ENCODE peak calls at places on chromosomes 12 and 14, in seven cellular contexts. One of them, this sample, is unnamed.
A peak's percentile ranks its signal among the peaks of the same experiment; 100 is the strongest.

GRCh38 chr12:4034926-4035325 is 161.7 kb upstream of the PARP11 start:
- DNase-seq in psoas muscle: no peak
- DNase-seq in Karpas-422: no peak
- DNase-seq in SJSA1: no peak
- DNase-seq in mucosa of descending colon: no peak
- DNase-seq in pancreas: no peak
- DNase-seq in right atrium auricular region: no peak
- DNase-seq in this sample: no peak

GRCh38 chr14:102255401-102256190 is 49.4 kb downstream of the MOK start:
- DNase-seq in psoas muscle: no peak
- DNase-seq in Karpas-422: no peak
- DNase-seq in SJSA1: no peak
- DNase-seq in mucosa of descending colon: no peak
- DNase-seq in pancreas: no peak
- DNase-seq in right atrium auricular region: no peak
- DNase-seq in this sample: peak; percentile 46

GRCh38 chr12:22856120-22856699 is 231.2 kb downstream of the ETNK1 start:
- DNase-seq in psoas muscle: no peak
- DNase-seq in Karpas-422: peak; percentile 72
- DNase-seq in SJSA1: peak; percentile 11
- DNase-seq in mucosa of descending colon: no peak
- DNase-seq in pancreas: no peak
- DNase-seq in right atrium auricular region: no peak
- DNase-seq in this sample: no peak

GRCh38 chr12:15151141-15152091 is 69.8 kb downstream of the RERG start:
- DNase-seq in psoas muscle: no peak
- DNase-seq in Karpas-422: peak; percentile 42
- DNase-seq in SJSA1: no peak
- DNase-seq in mucosa of descending colon: no peak
- DNase-seq in pancreas: no peak
- DNase-seq in right atrium auricular region: no peak
- DNase-seq in this sample: no peak

GRCh38 chr14:95150910-95151309 is 6.4 kb downstream of the DICER1 start:
- DNase-seq in psoas muscle: no peak
- DNase-seq in Karpas-422: no peak
- DNase-seq in SJSA1: no peak
- DNase-seq in mucosa of descending colon: no peak
- DNase-seq in pancreas: no peak
- DNase-seq in right atrium auricular region: no peak
- DNase-seq in this sample: no peak

GRCh38 chr14:21486640-21487087 is 9.7 kb downstream of the TOX4 start:
- DNase-seq in psoas muscle: no peak
- DNase-seq in Karpas-422: no peak
- DNase-seq in SJSA1: peak; percentile 76
- DNase-seq in mucosa of descending colon: no peak
- DNase-seq in pancreas: no peak
- DNase-seq in right atrium auricular region: no peak
- DNase-seq in this sample: no peak

GRCh38 chr14:91801358-91801757 is 66.0 kb downstream of the TC2N start:
- DNase-seq in psoas muscle: no peak
- DNase-seq in Karpas-422: no peak
- DNase-seq in SJSA1: no peak
- DNase-seq in mucosa of descending colon: no peak
- DNase-seq in pancreas: no peak
- DNase-seq in right atrium auricular region: no peak
- DNase-seq in this sample: no peak

GRCh38 chr12:81128930-81129554 is 51.2 kb downstream of the ACSS3 start:
- DNase-seq in psoas muscle: no peak
- DNase-seq in Karpas-422: peak; percentile 78
- DNase-seq in SJSA1: no peak
- DNase-seq in mucosa of descending colon: no peak
- DNase-seq in pancreas: peak; percentile 44
- DNase-seq in right atrium auricular region: no peak
- DNase-seq in this sample: no peak

GRCh38 chr14:26528415-26529182 is 69.2 kb downstream of the NOVA1 start:
- DNase-seq in psoas muscle: peak; percentile 44
- DNase-seq in Karpas-422: no peak
- DNase-seq in SJSA1: no peak
- DNase-seq in mucosa of descending colon: no peak
- DNase-seq in pancreas: no peak
- DNase-seq in right atrium auricular region: peak; percentile 78
- DNase-seq in this sample: no peak

GRCh38 chr14:102813691-102814090 is 36.4 kb downstream of the TRAF3 start:
- DNase-seq in psoas muscle: no peak
- DNase-seq in Karpas-422: no peak
- DNase-seq in SJSA1: peak; percentile 25
- DNase-seq in mucosa of descending colon: no peak
- DNase-seq in pancreas: no peak
- DNase-seq in right atrium auricular region: no peak
- DNase-seq in this sample: no peak

GRCh38 chr12:29155079-29155478 is 6.0 kb downstream of the FAR2 start:
- DNase-seq in psoas muscle: no peak
- DNase-seq in Karpas-422: no peak
- DNase-seq in SJSA1: no peak
- DNase-seq in mucosa of descending colon: no peak
- DNase-seq in pancreas: no peak
- DNase-seq in right atrium auricular region: no peak
- DNase-seq in this sample: no peak

GRCh38 chr12:126480396-126480795 is 1415.2 kb downstream of the AACS start:
- DNase-seq in psoas muscle: no peak
- DNase-seq in Karpas-422: no peak
- DNase-seq in SJSA1: no peak
- DNase-seq in mucosa of descending colon: no peak
- DNase-seq in pancreas: no peak
- DNase-seq in right atrium auricular region: no peak
- DNase-seq in this sample: no peak

GRCh38 chr12:53575502-53576264 is 50.5 kb downstream of the ATF7 start:
- DNase-seq in psoas muscle: no peak
- DNase-seq in Karpas-422: peak; percentile 64
- DNase-seq in SJSA1: no peak
- DNase-seq in mucosa of descending colon: no peak
- DNase-seq in pancreas: no peak
- DNase-seq in right atrium auricular region: no peak
- DNase-seq in this sample: no peak

GRCh38 chr14:73714656-73715081 is 485 bp upstream of the PNMA1 start:
- DNase-seq in psoas muscle: no peak
- DNase-seq in Karpas-422: no peak
- DNase-seq in SJSA1: peak; percentile 72
- DNase-seq in mucosa of descending colon: no peak
- DNase-seq in pancreas: no peak
- DNase-seq in right atrium auricular region: no peak
- DNase-seq in this sample: no peak

GRCh38 chr14:51578853-51579252 is 72.9 kb upstream of the FRMD6 start:
- DNase-seq in psoas muscle: no peak
- DNase-seq in Karpas-422: no peak
- DNase-seq in SJSA1: no peak
- DNase-seq in mucosa of descending colon: no peak
- DNase-seq in pancreas: no peak
- DNase-seq in right atrium auricular region: no peak
- DNase-seq in this sample: no peak

GRCh38 chr12:45244561-45245348 is 28.9 kb downstream of the ANO6 start:
- DNase-seq in psoas muscle: no peak
- DNase-seq in Karpas-422: no peak
- DNase-seq in SJSA1: peak; percentile 61
- DNase-seq in mucosa of descending colon: no peak
- DNase-seq in pancreas: no peak
- DNase-seq in right atrium auricular region: no peak
- DNase-seq in this sample: no peak

GRCh38 chr14:91349481-91350074 is 68.0 kb downstream of the CCDC88C start:
- DNase-seq in psoas muscle: no peak
- DNase-seq in Karpas-422: peak; percentile 53
- DNase-seq in SJSA1: no peak
- DNase-seq in mucosa of descending colon: no peak
- DNase-seq in pancreas: no peak
- DNase-seq in right atrium auricular region: no peak
- DNase-seq in this sample: no peak

DNA sequence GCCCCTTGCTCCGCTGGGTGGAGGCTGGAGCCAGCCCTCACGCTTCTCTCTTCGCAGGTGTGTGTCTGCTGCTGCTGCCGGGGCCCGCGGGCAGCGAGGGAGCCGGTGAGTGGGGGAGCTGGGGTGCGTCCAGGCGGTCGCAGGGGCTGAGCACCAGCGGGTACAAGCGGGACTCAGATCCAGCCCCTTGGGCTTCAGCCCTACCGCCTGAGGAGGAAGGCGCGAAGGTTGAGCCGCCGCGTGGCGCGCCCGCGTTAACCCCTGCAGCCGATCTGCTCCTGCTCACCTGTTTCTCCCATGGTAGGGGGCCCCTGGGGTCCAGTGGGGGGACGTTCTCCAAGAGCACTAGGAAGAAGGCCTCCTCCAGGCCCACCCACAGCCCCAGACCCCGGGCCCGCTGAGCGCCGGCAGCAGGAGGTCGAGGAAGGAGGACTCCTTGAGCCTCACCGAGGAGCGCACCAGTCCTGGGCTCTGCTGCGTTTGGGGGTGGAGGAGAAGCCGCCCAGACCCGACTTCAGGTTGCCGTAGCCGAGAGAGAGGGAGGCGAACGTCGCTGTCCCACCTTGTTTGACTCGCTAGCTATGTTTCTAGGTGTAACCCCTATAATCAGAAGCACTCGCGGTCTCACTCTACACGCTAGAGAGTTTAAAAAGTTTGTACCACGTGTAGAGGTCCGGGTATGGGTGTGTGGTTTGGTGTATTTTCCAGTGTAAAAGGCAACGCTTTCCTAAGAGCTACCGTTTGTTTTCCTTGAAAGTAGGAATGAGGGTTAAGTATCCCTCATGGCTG is 834 bp downstream of the COCH start:
- DNase-seq in psoas muscle: no peak
- DNase-seq in Karpas-422: peak; percentile 52
- DNase-seq in SJSA1: no peak
- DNase-seq in mucosa of descending colon: peak; percentile 28
- DNase-seq in pancreas: peak; percentile 20
- DNase-seq in right atrium auricular region: no peak
- DNase-seq in this sample: no peak
- H3K4me1 ChIP-seq in psoas muscle: peaks cover 10% of the 10 kb centered on the region
- H3K4me1 ChIP-seq in Karpas-422: peaks cover 26% of the 10 kb centered on the region
- H3K4me1 ChIP-seq in SJSA1: peaks cover 14% of the 10 kb centered on the region
- H3K4me1 ChIP-seq in mucosa of descending colon: peaks cover 14% of the 10 kb centered on the region
- H3K4me1 ChIP-seq in pancreas: no peaks in the 10 kb centered on the region
- H3K4me1 ChIP-seq in right atrium auricular region: peaks cover 20% of the 10 kb centered on the region
- H3K4me1 ChIP-seq in this sample: peaks cover 8% of the 10 kb centered on the region

GRCh38 chr12:65875635-65876034 is 51.4 kb downstream of the HMGA2 start:
- DNase-seq in psoas muscle: no peak
- DNase-seq in Karpas-422: no peak
- DNase-seq in SJSA1: no peak
- DNase-seq in mucosa of descending colon: no peak
- DNase-seq in pancreas: no peak
- DNase-seq in right atrium auricular region: no peak
- DNase-seq in this sample: no peak
- H3K4me1 ChIP-seq in psoas muscle: no peaks in the 10 kb centered on the region
- H3K4me1 ChIP-seq in Karpas-422: no peaks in the 10 kb centered on the region
- H3K4me1 ChIP-seq in SJSA1: peaks cover 13% of the 10 kb centered on the region
- H3K4me1 ChIP-seq in mucosa of descending colon: peaks cover 16% of the 10 kb centered on the region
- H3K4me1 ChIP-seq in pancreas: no peaks in the 10 kb centered on the region
- H3K4me1 ChIP-seq in right atrium auricular region: no peaks in the 10 kb centered on the region
- H3K4me1 ChIP-seq in this sample: no peaks in the 10 kb centered on the region

GRCh38 chr12:89857652-89858274 is 149.1 kb upstream of the ATP2B1 start:
- DNase-seq in psoas muscle: no peak
- DNase-seq in Karpas-422: no peak
- DNase-seq in SJSA1: no peak
- DNase-seq in mucosa of descending colon: no peak
- DNase-seq in pancreas: no peak
- DNase-seq in right atrium auricular region: no peak
- DNase-seq in this sample: no peak

GRCh38 chr12:89859513-89860220 is 151.0 kb upstream of the ATP2B1 start:
- DNase-seq in psoas muscle: no peak
- DNase-seq in Karpas-422: no peak
- DNase-seq in SJSA1: no peak
- DNase-seq in mucosa of descending colon: no peak
- DNase-seq in pancreas: no peak
- DNase-seq in right atrium auricular region: no peak
- DNase-seq in this sample: no peak

GRCh38 chr12:89856431-89856830 is 147.8 kb upstream of the ATP2B1 start:
- DNase-seq in psoas muscle: no peak
- DNase-seq in Karpas-422: peak; percentile 55
- DNase-seq in SJSA1: peak; percentile 18
- DNase-seq in mucosa of descending colon: no peak
- DNase-seq in pancreas: no peak
- DNase-seq in right atrium auricular region: no peak
- DNase-seq in this sample: no peak

GRCh38 chr12:89861086-89861485 is 152.4 kb upstream of the ATP2B1 start:
- DNase-seq in psoas muscle: no peak
- DNase-seq in Karpas-422: no peak
- DNase-seq in SJSA1: no peak
- DNase-seq in mucosa of descending colon: no peak
- DNase-seq in pancreas: no peak
- DNase-seq in right atrium auricular region: no peak
- DNase-seq in this sample: no peak

GRCh38 chr12:89858718-89859117 is 150.1 kb upstream of the ATP2B1 start:
- DNase-seq in psoas muscle: no peak
- DNase-seq in Karpas-422: no peak
- DNase-seq in SJSA1: no peak
- DNase-seq in mucosa of descending colon: no peak
- DNase-seq in pancreas: no peak
- DNase-seq in right atrium auricular region: no peak
- DNase-seq in this sample: no peak
- H3K4me1 ChIP-seq in psoas muscle: peaks cover 10% of the 10 kb centered on the region
- H3K4me1 ChIP-seq in Karpas-422: peaks cover 22% of the 10 kb centered on the region
- H3K4me1 ChIP-seq in SJSA1: peaks cover 17% of the 10 kb centered on the region
- H3K4me1 ChIP-seq in mucosa of descending colon: no peaks in the 10 kb centered on the region
- H3K4me1 ChIP-seq in pancreas: no peaks in the 10 kb centered on the region
- H3K4me1 ChIP-seq in right atrium auricular region: no peaks in the 10 kb centered on the region
- H3K4me1 ChIP-seq in this sample: peaks cover 5% of the 10 kb centered on the region

DNA sequence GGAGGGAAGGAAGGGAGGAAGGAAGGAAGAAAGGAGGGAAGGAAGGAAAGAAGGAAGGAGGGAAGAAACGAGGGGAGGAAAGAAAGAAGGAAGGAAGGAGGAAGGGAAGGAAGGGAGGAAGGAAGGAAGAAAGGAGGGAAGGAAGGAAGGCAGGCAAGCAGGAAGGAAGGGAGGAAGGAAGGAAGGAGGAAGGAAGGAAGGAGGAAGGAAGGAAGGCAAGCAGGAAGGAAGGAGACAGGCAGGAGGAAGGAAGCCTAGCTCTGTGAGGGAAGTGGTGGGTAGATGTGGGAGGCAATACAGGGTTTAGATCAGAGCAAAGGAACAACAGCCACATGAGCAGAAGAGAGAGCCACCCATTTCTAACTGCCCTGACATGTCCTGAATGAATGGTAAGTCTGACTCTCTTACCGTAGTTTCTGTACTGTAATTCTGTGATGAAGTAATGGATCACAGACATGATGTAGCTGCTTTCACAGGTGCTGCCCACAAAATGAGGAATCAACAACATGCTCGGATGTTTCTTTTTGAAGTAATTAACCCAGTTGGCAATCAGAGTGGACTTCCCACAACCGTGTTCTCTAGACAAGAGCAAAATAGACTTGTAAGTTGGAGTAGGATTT is 24.4 kb upstream of the HSP90B1 start:
- DNase-seq in psoas muscle: no peak
- DNase-seq in Karpas-422: no peak
- DNase-seq in SJSA1: no peak
- DNase-seq in mucosa of descending colon: no peak
- DNase-seq in pancreas: no peak
- DNase-seq in right atrium auricular region: no peak
- DNase-seq in this sample: no peak
- H3K4me1 ChIP-seq in psoas muscle: no peaks in the 10 kb centered on the region
- H3K4me1 ChIP-seq in Karpas-422: no peaks in the 10 kb centered on the region
- H3K4me1 ChIP-seq in SJSA1: peaks cover 21% of the 10 kb centered on the region
- H3K4me1 ChIP-seq in mucosa of descending colon: no peaks in the 10 kb centered on the region
- H3K4me1 ChIP-seq in pancreas: no peaks in the 10 kb centered on the region
- H3K4me1 ChIP-seq in right atrium auricular region: no peaks in the 10 kb centered on the region
- H3K4me1 ChIP-seq in this sample: no peaks in the 10 kb centered on the region

This sample was measured in upper lobe of right lung.